ENCODE peak calls at places on chromosomes 16 and 17, in five cellular contexts. S is T-helper 2 cell, F is H7, G is erythroblast, U is upper lobe of right lung. P is an unnamed sample.

GRCh38 chr17:50845260-50846147 is 10.1 kb downstream of the WFIKKN2 start:
- DNase-seq in S (no peak), F (peak), G (no peak), U (no peak), P (no peak)

GRCh38 chr17:40542562-40543411 is 22.5 kb downstream of the CCR7 start:
- DNase-seq in S (no peak), F (peak), G (no peak), U (peak), P (peak)

GRCh38 chr17:65987988-65988387 is 203.9 kb downstream of the CEP112 start:
- DNase-seq in S (no peak), F (peak), G (no peak), U (no peak), P (no peak)

GRCh38 chr16:23538919-23539278 is 18.3 kb downstream of the EARS2 start:
- DNase-seq in S (no peak), F (no peak), G (no peak), U (no peak), P (no peak)

GRCh38 chr16:79601092-79601977 is 798 bp upstream of the MAF start:
- DNase-seq in S (no peak), F (peak), G (no peak), U (peak), P (peak)

GRCh38 chr17:51860934-51861561 is 297.5 kb downstream of the CA10 start:
- DNase-seq in S (no peak), F (peak), G (peak), U (no peak), P (no peak)

GRCh38 chr16:6684076-6684673 is 648.5 kb upstream of the RBFOX1 start:
- DNase-seq in S (no peak), F (peak), G (no peak), U (no peak), P (no peak)

GRCh38 chr16:4987250-4987579 is 29.1 kb downstream of the SEC14L5 start:
- DNase-seq in S (no peak), F (no peak), G (no peak), U (no peak), P (no peak)

GRCh38 chr17:40320771-40321501 is 12.0 kb downstream of the RARA start:
- DNase-seq in S (peak), F (peak), G (peak), U (peak), P (peak)

GRCh38 chr16:52318259-52319008 is 228.5 kb downstream of the TOX3 start:
- DNase-seq in S (no peak), F (no peak), G (no peak), U (no peak), P (no peak)

GRCh38 chr16:30997000-30997886 is 12.2 kb downstream of the HSD3B7 start:
- DNase-seq in S (peak), F (peak), G (peak), U (peak), P (peak)

GRCh38 chr16:73768786-73769203 is 527.8 kb upstream of the PSMD7 start:
- DNase-seq in S (no peak), F (no peak), G (no peak), U (no peak), P (no peak)

GRCh38 chr16:81668243-81669097 is 110.6 kb upstream of the PLCG2 start:
- DNase-seq in S (no peak), F (peak), G (no peak), U (no peak), P (no peak)

GRCh38 chr17:54324813-54325212 is 502.1 kb downstream of the KIF2B start:
- DNase-seq in S (no peak), F (no peak), G (no peak), U (no peak), P (no peak)

GRCh38 chr17:5122586-5123342 is 6.9 kb downstream of the USP6 start:
- DNase-seq in S (no peak), F (peak), G (peak), U (peak), P (no peak)

GRCh38 chr17:75476274-75476673 is 19.8 kb downstream of the TMEM94 start:
- DNase-seq in S (no peak), F (no peak), G (no peak), U (no peak), P (no peak)

GRCh38 chr17:59380474-59380873 is 49.0 kb downstream of the YPEL2 start:
- DNase-seq in S (no peak), F (no peak), G (no peak), U (no peak), P (no peak)

GRCh38 chr17:72802726-72803125 is 289.8 kb downstream of the SLC39A11 start:
- DNase-seq in S (no peak), F (no peak), G (no peak), U (no peak), P (no peak)

GRCh38 chr16:85029413-85029794 is 1.8 kb downstream of the KIAA0513 start:
- DNase-seq in S (peak), F (peak), G (peak), U (no peak), P (peak)

GRCh38 chr17:47927821-47928400 is 13.5 kb upstream of the PNPO start:
- DNase-seq in S (no peak), F (no peak), G (no peak), U (no peak), P (no peak)

GRCh38 chr17:69695646-69696045 is 281.1 kb downstream of the MAP2K6 start:
- DNase-seq in S (no peak), F (no peak), G (no peak), U (no peak), P (no peak)

GRCh38 chr16:11896776-11897175 is 19.0 kb downstream of the GSPT1 start:
- DNase-seq in S (no peak), F (no peak), G (no peak), U (no peak), P (no peak)

GRCh38 chr16:53052519-53053501 is at the start of gene CHD9NB:
- DNase-seq in S (no peak), F (no peak), G (peak), U (no peak), P (no peak)

GRCh38 chr17:72726936-72727335 is 365.6 kb downstream of the SLC39A11 start:
- DNase-seq in S (no peak), F (no peak), G (no peak), U (no peak), P (no peak)

P was measured in T-helper 22 cell.